ENCODE peak calls at places on chromosomes 13 and 19, in four cellular contexts. One of them, this sample, is unnamed.

GRCh38 chr13:27917121-27917947 is 2.5 kb upstream of the PDX1 start:
- DNase-seq in SK-N-SH: no peak
- DNase-seq in HepG2: no peak
- DNase-seq in K562: no peak
- DNase-seq in this sample: peak; percentile 45

GRCh38 chr19:10808937-10809655 is 26.9 kb downstream of the TMED1 start:
- DNase-seq in SK-N-SH: no peak
- DNase-seq in HepG2: no peak
- DNase-seq in K562: peak; percentile 71
- DNase-seq in this sample: no peak

GRCh38 chr13:46213242-46213641 is 1.5 kb downstream of the LRRC63 start:
- DNase-seq in SK-N-SH: no peak
- DNase-seq in HepG2: no peak
- DNase-seq in K562: no peak
- DNase-seq in this sample: no peak

GRCh38 chr13:58343081-58343480 is 711.5 kb downstream of the PCDH17 start:
- DNase-seq in SK-N-SH: no peak
- DNase-seq in HepG2: no peak
- DNase-seq in K562: no peak
- DNase-seq in this sample: no peak

GRCh38 chr13:23467048-23467931 is 33.8 kb upstream of the SACS start:
- DNase-seq in SK-N-SH: peak; percentile 69
- DNase-seq in HepG2: no peak
- DNase-seq in K562: no peak
- DNase-seq in this sample: no peak

GRCh38 chr19:11234486-11235075 is 4.8 kb upstream of the ANGPTL8 start:
- DNase-seq in SK-N-SH: no peak
- DNase-seq in HepG2: peak; percentile 75
- DNase-seq in K562: no peak
- DNase-seq in this sample: no peak

GRCh38 chr19:53881482-53882390 is at the start of gene PRKCG:
- DNase-seq in SK-N-SH: peak; percentile 76
- DNase-seq in HepG2: peak; percentile 44
- DNase-seq in K562: peak; percentile 66
- DNase-seq in this sample: peak; percentile 86

GRCh38 chr13:22738357-22738756 is 442.4 kb upstream of the SGCG start:
- DNase-seq in SK-N-SH: no peak
- DNase-seq in HepG2: peak; percentile 48
- DNase-seq in K562: no peak
- DNase-seq in this sample: no peak

GRCh38 chr19:4057913-4058695 is 8.6 kb downstream of the ZBTB7A start:
- DNase-seq in SK-N-SH: no peak
- DNase-seq in HepG2: peak; percentile 90
- DNase-seq in K562: peak; percentile 84
- DNase-seq in this sample: no peak

GRCh38 chr13:80334582-80335260 is 6.2 kb downstream of the SPRY2 start:
- DNase-seq in SK-N-SH: no peak
- DNase-seq in HepG2: no peak
- DNase-seq in K562: no peak
- DNase-seq in this sample: no peak

GRCh38 chr19:52809801-52810200 is 11.6 kb downstream of the ZNF28 start:
- DNase-seq in SK-N-SH: peak; percentile 12
- DNase-seq in HepG2: no peak
- DNase-seq in K562: no peak
- DNase-seq in this sample: no peak

GRCh38 chr13:54150851-54151250 is 1122.2 kb downstream of the OLFM4 start:
- DNase-seq in SK-N-SH: no peak
- DNase-seq in HepG2: no peak
- DNase-seq in K562: no peak
- DNase-seq in this sample: no peak

GRCh38 chr13:76210262-76210661 is 574.1 kb downstream of the LMO7 start:
- DNase-seq in SK-N-SH: no peak
- DNase-seq in HepG2: no peak
- DNase-seq in K562: no peak
- DNase-seq in this sample: no peak

GRCh38 chr13:97300871-97301270 is 78.7 kb downstream of the MBNL2 start:
- DNase-seq in SK-N-SH: peak; percentile 62
- DNase-seq in HepG2: no peak
- DNase-seq in K562: no peak
- DNase-seq in this sample: no peak

GRCh38 chr19:33998302-33998701 is 174.0 kb upstream of the LSM14A start:
- DNase-seq in SK-N-SH: peak; percentile 20
- DNase-seq in HepG2: no peak
- DNase-seq in K562: no peak
- DNase-seq in this sample: no peak

GRCh38 chr13:98565726-98566577 is 11.0 kb downstream of the STK24 start:
- DNase-seq in SK-N-SH: peak; percentile 38
- DNase-seq in HepG2: no peak
- DNase-seq in K562: no peak
- DNase-seq in this sample: no peak

GRCh38 chr19:44344255-44344654 is 12.2 kb downstream of the ZNF112 start:
- DNase-seq in SK-N-SH: no peak
- DNase-seq in HepG2: no peak
- DNase-seq in K562: no peak
- DNase-seq in this sample: no peak

GRCh38 chr13:40345654-40346372 is 320.6 kb downstream of the FOXO1 start:
- DNase-seq in SK-N-SH: no peak
- DNase-seq in HepG2: peak; percentile 79
- DNase-seq in K562: no peak
- DNase-seq in this sample: peak; percentile 29

GRCh38 chr13:91154553-91154952 is 192.9 kb upstream of the MIR17HG start:
- DNase-seq in SK-N-SH: no peak
- DNase-seq in HepG2: no peak
- DNase-seq in K562: no peak
- DNase-seq in this sample: no peak

GRCh38 chr13:38223093-38223492 is 126.6 kb upstream of the UFM1 start:
- DNase-seq in SK-N-SH: no peak
- DNase-seq in HepG2: peak; percentile 1
- DNase-seq in K562: no peak
- DNase-seq in this sample: peak; percentile 44

GRCh38 chr13:32212420-32212819 is 102.7 kb downstream of the ZAR1L start:
- DNase-seq in SK-N-SH: no peak
- DNase-seq in HepG2: no peak
- DNase-seq in K562: no peak
- DNase-seq in this sample: no peak

GRCh38 chr13:31234729-31235128 is 35.0 kb downstream of the B3GLCT start:
- DNase-seq in SK-N-SH: no peak
- DNase-seq in HepG2: peak; percentile 4
- DNase-seq in K562: no peak
- DNase-seq in this sample: no peak

GRCh38 chr13:48165727-48166126 is 67.3 kb upstream of the ITM2B start:
- DNase-seq in SK-N-SH: no peak
- DNase-seq in HepG2: no peak
- DNase-seq in K562: no peak
- DNase-seq in this sample: no peak

GRCh38 chr19:7888145-7888825 is at the start of gene LRRC8E:
- DNase-seq in SK-N-SH: peak; percentile 24
- DNase-seq in HepG2: peak; percentile 59
- DNase-seq in K562: peak; percentile 90
- DNase-seq in this sample: peak; percentile 87

DNA sequence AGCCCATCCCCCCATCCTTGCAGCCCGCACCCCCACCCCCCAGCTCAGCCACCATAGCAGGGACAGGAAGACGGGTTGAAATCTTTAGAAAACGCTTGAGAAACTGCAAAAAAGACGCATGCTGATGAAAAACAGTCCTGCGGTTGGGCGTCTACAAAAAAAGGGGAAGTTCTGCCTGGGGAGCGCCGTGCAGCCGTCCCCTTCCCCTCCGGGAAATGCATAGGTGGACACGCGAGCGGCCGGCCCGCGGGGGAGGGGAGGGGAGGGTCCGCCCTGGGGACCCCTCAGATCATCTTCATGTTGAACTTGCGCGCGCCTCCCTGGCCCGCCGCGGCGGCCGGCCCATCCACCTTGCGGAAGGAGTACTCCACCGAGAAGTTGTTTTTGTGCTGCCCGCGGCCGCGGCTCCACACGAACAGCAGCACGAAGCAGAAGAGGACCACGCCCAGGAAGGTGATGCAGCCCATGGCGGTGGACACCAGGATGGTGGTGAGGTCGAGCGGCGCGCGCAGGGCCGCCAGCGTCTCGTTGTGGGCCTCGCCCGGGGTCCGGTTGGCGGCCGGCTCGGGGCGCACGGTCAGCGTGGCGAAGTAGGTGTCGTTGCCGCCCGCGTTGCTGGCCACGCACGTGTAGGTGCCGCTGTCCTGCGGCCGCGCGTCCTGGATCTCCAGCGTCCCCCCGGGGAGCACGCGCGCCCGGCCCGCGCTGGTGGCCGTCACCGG is 7.9 kb upstream of the PEAK3 start:
- DNase-seq in SK-N-SH: no peak
- DNase-seq in HepG2: no peak
- DNase-seq in K562: peak; percentile 53
- DNase-seq in this sample: no peak
- TF ChIP-seq FOXJ3 in SK-N-SH: no peak
- TF ChIP-seq FOXJ3 in HepG2: no peak
- TF ChIP-seq FOXJ3 in K562: no peak
- TF ChIP-seq FOXJ3 in this sample: no peak

GRCh38 chr19:46372901-46373572 is 26.1 kb downstream of the PPP5C start:
- DNase-seq in SK-N-SH: no peak
- DNase-seq in HepG2: no peak
- DNase-seq in K562: no peak
- DNase-seq in this sample: peak; percentile 54

GRCh38 chr19:46373573-46374359 is 26.9 kb downstream of the PPP5C start:
- DNase-seq in SK-N-SH: peak; percentile 80
- DNase-seq in HepG2: no peak
- DNase-seq in K562: no peak
- DNase-seq in this sample: peak; percentile 61

GRCh38 chr19:46368116-46368515 is 21.2 kb downstream of the PPP5C start:
- DNase-seq in SK-N-SH: no peak
- DNase-seq in HepG2: no peak
- DNase-seq in K562: no peak
- DNase-seq in this sample: no peak

GRCh38 chr19:46369817-46370216 is 22.9 kb downstream of the PPP5C start:
- DNase-seq in SK-N-SH: no peak
- DNase-seq in HepG2: no peak
- DNase-seq in K562: no peak
- DNase-seq in this sample: no peak

DNA sequence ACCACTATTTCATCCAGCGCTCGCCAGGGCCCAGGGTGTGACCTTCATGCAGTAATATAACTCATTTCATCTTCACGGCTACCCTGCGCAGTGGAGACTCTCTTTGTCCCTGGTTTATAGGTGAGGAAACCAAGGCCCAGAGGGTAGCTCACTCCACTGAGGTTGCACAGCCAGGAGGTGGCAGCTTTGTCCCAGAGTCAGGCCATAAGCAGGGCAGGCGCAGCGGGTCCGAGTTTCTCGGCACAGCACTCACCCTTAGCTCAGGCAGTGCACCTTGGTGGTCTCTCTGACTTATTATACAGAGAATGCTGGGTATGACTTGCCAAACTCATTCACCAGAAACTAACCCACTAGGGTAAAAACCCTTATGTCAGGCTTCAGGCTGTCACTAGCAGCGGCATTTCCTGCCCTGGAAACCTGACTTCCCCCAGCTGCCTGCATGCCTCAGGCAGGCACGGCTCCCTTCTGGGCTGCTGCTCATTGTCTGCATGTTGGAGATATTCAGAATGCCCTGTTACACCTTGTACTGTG is 24.5 kb downstream of the PPP5C start:
- DNase-seq in SK-N-SH: no peak
- DNase-seq in HepG2: no peak
- DNase-seq in K562: no peak
- DNase-seq in this sample: no peak
- TF ChIP-seq FOXJ3 in SK-N-SH: no peak
- TF ChIP-seq FOXJ3 in HepG2: no peak
- TF ChIP-seq FOXJ3 in K562: no peak
- TF ChIP-seq FOXJ3 in this sample: no peak

GRCh38 chr13:110308377-110309158 is 1.5 kb downstream of the COL4A2 start:
- DNase-seq in SK-N-SH: peak; percentile 66
- DNase-seq in HepG2: no peak
- DNase-seq in K562: no peak
- DNase-seq in this sample: peak; percentile 48
- TF ChIP-seq FOXJ3 in SK-N-SH: no peak
- TF ChIP-seq FOXJ3 in HepG2: no peak
- TF ChIP-seq FOXJ3 in K562: no peak
- TF ChIP-seq FOXJ3 in this sample: no peak

DNA sequence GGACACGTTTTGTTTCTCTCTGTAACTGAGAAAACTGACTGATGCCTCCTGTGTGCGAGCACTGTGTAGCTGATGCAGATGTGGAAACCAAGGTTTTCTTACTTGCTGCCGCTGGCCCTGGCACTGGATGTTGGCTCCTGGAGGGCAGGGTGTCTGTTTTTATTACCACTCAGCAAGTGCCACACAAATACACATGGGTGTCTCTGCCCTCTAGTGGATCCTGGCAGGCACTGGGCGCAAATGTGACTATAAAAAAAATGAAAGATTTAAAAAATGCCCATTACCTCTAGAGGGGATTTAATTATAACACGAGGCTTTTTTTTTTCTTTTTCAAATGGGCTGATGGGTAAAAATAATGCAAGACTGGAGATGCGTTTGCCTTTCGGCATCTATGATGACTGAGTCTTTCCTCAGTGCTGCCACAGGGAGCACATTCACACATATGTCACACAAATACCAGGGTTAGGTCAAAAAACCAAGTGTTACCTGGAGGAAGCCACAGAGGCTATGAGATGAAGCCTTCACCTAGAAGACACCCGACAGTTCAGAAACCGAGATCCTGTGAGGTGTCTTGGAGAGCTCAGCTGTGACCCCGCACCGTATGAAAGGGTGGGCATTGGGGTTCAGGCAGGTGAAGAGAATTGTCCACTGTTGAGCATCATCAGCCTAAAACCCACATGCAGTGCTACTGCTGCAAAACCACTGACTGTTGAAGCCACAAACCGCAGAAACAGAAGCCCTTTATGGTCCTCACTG is 25.7 kb downstream of the CHAMP1 start:
- DNase-seq in SK-N-SH: peak; percentile 70
- DNase-seq in HepG2: peak; percentile 22
- DNase-seq in K562: no peak
- DNase-seq in this sample: no peak
- TF ChIP-seq FOXJ3 in SK-N-SH: no peak
- TF ChIP-seq FOXJ3 in HepG2: no peak
- TF ChIP-seq FOXJ3 in K562: no peak
- TF ChIP-seq FOXJ3 in this sample: no peak

DNA sequence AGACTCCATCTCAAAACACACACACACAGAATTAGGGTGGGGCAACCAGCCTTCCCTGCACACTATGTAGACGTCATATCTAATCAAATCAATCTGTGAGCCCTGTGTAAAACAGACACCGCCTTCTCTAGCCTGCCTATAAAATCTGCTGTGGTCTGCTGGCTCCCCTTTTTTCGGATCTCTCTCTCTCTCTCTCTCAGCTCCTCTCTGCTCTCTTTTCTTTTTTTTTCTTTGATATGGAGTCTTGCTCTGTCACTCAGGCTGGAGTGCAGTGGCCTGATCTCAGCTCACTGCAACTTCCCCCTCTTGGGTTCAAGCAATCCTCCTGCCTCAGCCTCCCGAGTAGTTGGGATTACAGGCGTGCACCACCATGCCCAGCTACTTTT is 11.8 kb upstream of the CD70 start:
- DNase-seq in SK-N-SH: no peak
- DNase-seq in HepG2: no peak
- DNase-seq in K562: no peak
- DNase-seq in this sample: no peak
- TF ChIP-seq FOXJ3 in SK-N-SH: no peak
- TF ChIP-seq FOXJ3 in HepG2: no peak
- TF ChIP-seq FOXJ3 in K562: no peak
- TF ChIP-seq FOXJ3 in this sample: no peak